ENCODE peak calls at places on chromosomes 11 and 22, in four cellular contexts. R, W, O and X are unnamed samples.

GRCh38 chr22:30763815-30764686 is 69.4 kb downstream of the OSBP2 start:
- DNase-seq in R (no peak), O (peak; percentile 56), W (no peak), X (peak; percentile 58)

GRCh38 chr11:44681698-44682097 is 45.1 kb upstream of the TSPAN18 start:
- DNase-seq in R (no peak), O (no peak), W (no peak), X (no peak)

GRCh38 chr22:29201722-29202230 is 3.9 kb upstream of the EMID1 start:
- DNase-seq in W (no peak), R (no peak), O (no peak), X (no peak)

GRCh38 chr11:20739004-20739612 is 69.7 kb downstream of the NELL1 start:
- DNase-seq in R (no peak), W (no peak), O (no peak), X (no peak)

GRCh38 chr22:34946339-34946985 is 119.5 kb upstream of the ISX start:
- DNase-seq in O (no peak), R (no peak), W (no peak), X (no peak)

GRCh38 chr22:24695958-24696511 is 78.5 kb downstream of the PIWIL3 start:
- DNase-seq in R (no peak), W (no peak), O (no peak), X (no peak)

GRCh38 chr11:86547727-86548126 is 124.7 kb downstream of the ME3 start:
- DNase-seq in W (no peak), O (no peak), R (no peak), X (no peak)

GRCh38 chr22:35624547-35624946 is 7.4 kb upstream of the MB start:
- DNase-seq in O (no peak), W (no peak), R (no peak), X (no peak)

GRCh38 chr11:93196816-93197382 is 892 bp downstream of the SLC36A4 start:
- DNase-seq in O (no peak), W (no peak), R (no peak), X (no peak)

GRCh38 chr22:48781868-48782267 is 1045.8 kb downstream of the BRD1 start:
- DNase-seq in R (no peak), O (no peak), W (no peak), X (no peak)

GRCh38 chr11:2526808-2527381 is 82.1 kb downstream of the KCNQ1 start:
- DNase-seq in W (no peak), O (no peak), R (no peak), X (no peak)

GRCh38 chr11:68004551-68005335 is 846 bp upstream of the UNC93B1 start:
- DNase-seq in W (no peak), O (no peak), R (no peak), X (no peak)

GRCh38 chr11:75066061-75066460 is 30.6 kb downstream of the OR2AT4 start:
- DNase-seq in O (no peak), R (no peak), W (no peak), X (no peak)

GRCh38 chr11:116473236-116473769 is 299.5 kb downstream of the BUD13 start:
- DNase-seq in R (no peak), W (no peak), O (no peak), X (no peak)

GRCh38 chr11:88695701-88696414 is 358.3 kb upstream of the CTSC start:
- DNase-seq in R (no peak), O (no peak), W (no peak), X (no peak)

GRCh38 chr11:133311230-133311629 is 221.1 kb downstream of the OPCML start:
- DNase-seq in W (no peak), R (no peak), O (no peak), X (no peak)

GRCh38 chr11:119100960-119101349 is 698 bp downstream of the DPAGT1 start:
- DNase-seq in W (no peak), O (no peak), R (no peak), X (no peak)

GRCh38 chr22:17980638-17981051 is 43.7 kb downstream of the MICAL3 start:
- DNase-seq in R (no peak), O (peak; percentile 17), W (no peak), X (no peak)

GRCh38 chr11:9493492-9493891 is 32.7 kb downstream of the ZNF143 start:
- DNase-seq in R (no peak), O (no peak), W (no peak), X (no peak)

GRCh38 chr11:46290598-46291309 is 13.3 kb downstream of the CREB3L1 start:
- DNase-seq in W (no peak), O (no peak), R (no peak), X (no peak)

GRCh38 chr11:119148855-119149370 is at the start of gene ABCG4:
- DNase-seq in O (no peak), W (no peak), R (no peak), X (no peak)

GRCh38 chr22:42184852-42185251 is 54.2 kb upstream of the CYP2D6 start:
- DNase-seq in W (no peak), R (no peak), O (no peak), X (no peak)

GRCh38 chr11:64211181-64211872 is 4.8 kb downstream of the FERMT3 start:
- DNase-seq in W (no peak), O (no peak), R (no peak), X (no peak)

GRCh38 chr11:2570211-2570811 is 125.5 kb downstream of the KCNQ1 start:
- DNase-seq in R (no peak), W (no peak), O (no peak), X (no peak)

GRCh38 chr22:29633514-29634312 is 30.3 kb downstream of the NF2 start:
- DNase-seq in W (no peak), R (no peak), O (no peak), X (no peak)

GRCh38 chr11:125299821-125300220 is 135.3 kb downstream of the PKNOX2 start:
- DNase-seq in R (no peak), W (no peak), O (no peak), X (no peak)

GRCh38 chr11:6962141-6962540 is 35.9 kb downstream of the ZNF215 start:
- DNase-seq in O (no peak), W (no peak), R (no peak), X (no peak)

GRCh38 chr11:69913591-69914285 is 94.5 kb upstream of the FGF3 start:
- DNase-seq in O (no peak), R (no peak), W (no peak), X (no peak)

GRCh38 chr11:68593441-68593840 is 90.9 kb upstream of the GAL start:
- DNase-seq in W (no peak), O (no peak), R (no peak), X (no peak)

GRCh38 chr11:116375221-116375620 is 397.6 kb downstream of the BUD13 start:
- DNase-seq in W (no peak), R (no peak), O (no peak), X (no peak)

GRCh38 chr22:42719656-42720262 is 911 bp downstream of the A4GALT start:
- DNase-seq in R (no peak), W (no peak), O (no peak), X (no peak)

GRCh38 chr11:12207384-12208150 is 97.2 kb downstream of the MICAL2 start:
- DNase-seq in O (peak; percentile 15), W (no peak), R (no peak), X (no peak)

GRCh38 chr11:16791494-16791961 is 53.1 kb downstream of the C11orf58 start:
- DNase-seq in W (no peak), R (peak; percentile 82), O (no peak), X (peak; percentile 61)

GRCh38 chr22:30985561-30986208 is 16.6 kb downstream of the TUG1 start:
- DNase-seq in O (no peak), W (no peak), R (no peak), X (no peak)